ENCODE peak calls at places on chromosomes 12 and 14, in nine cellular contexts. R is lung; I is aorta; O is CD8-positive, alpha-beta T cell; B is A549; D is cardiac septum; L is Daoy; J is DMS153; P is fibroblast of lung. C is an unnamed sample.

GRCh38 chr14:94217116-94217515 is 43.0 kb downstream of the PPP4R4 start:
- DNase-seq in O (no peak), I (no peak), B (no peak), R (no peak), P (no peak), J (no peak), D (no peak), L (no peak), C (no peak)

GRCh38 chr14:20332386-20332945 is 613 bp downstream of the CCNB1IP1 start:
- DNase-seq in J (no peak), D (no peak), O (no peak), L (no peak), I (no peak), R (no peak), P (peak; percentile 11), B (no peak), C (no peak)

GRCh38 chr12:102053062-102053349 is 8.8 kb downstream of the WASHC3 start:
- DNase-seq in D (no peak), P (no peak), O (no peak), I (no peak), L (no peak), B (no peak), J (no peak), R (no peak), C (peak; percentile 64)

GRCh38 chr12:109452489-109452888 is 24.6 kb downstream of the KCTD10 start:
- DNase-seq in B (no peak), J (no peak), D (no peak), P (no peak), O (no peak), R (no peak), L (no peak), I (no peak), C (no peak)

GRCh38 chr12:121241203-121241970 is 31.5 kb downstream of the P2RX4 start:
- DNase-seq in L (no peak), B (no peak), O (peak; percentile 16), I (no peak), P (no peak), J (no peak), R (no peak), D (no peak), C (no peak)

GRCh38 chr14:82537831-82538230 is 1004.2 kb upstream of the SEL1L start:
- DNase-seq in P (no peak), J (no peak), B (no peak), O (no peak), I (no peak), L (no peak), D (no peak), R (no peak), C (no peak)

GRCh38 chr12:43676183-43676813 is 82.3 kb downstream of the PUS7L start:
- DNase-seq in D (no peak), R (no peak), B (peak; percentile 67), I (no peak), L (peak; percentile 24), J (no peak), O (no peak), P (peak; percentile 6), C (no peak)

GRCh38 chr12:22658214-22658613 is 33.2 kb downstream of the ETNK1 start:
- DNase-seq in P (peak; percentile 51), D (no peak), I (no peak), R (no peak), L (peak; percentile 46), J (no peak), B (peak; percentile 45), O (no peak), C (no peak)

GRCh38 chr12:38384816-38385491 is 68.4 kb downstream of the ALG10B start:
- DNase-seq in P (no peak), I (no peak), R (no peak), L (peak; percentile 68), D (no peak), B (peak; percentile 52), O (no peak), J (no peak), C (peak; percentile 40)

GRCh38 chr12:94875525-94875924 is 128.0 kb downstream of the NDUFA12 start:
- DNase-seq in R (no peak), I (no peak), O (no peak), B (peak; percentile 69), D (no peak), J (peak; percentile 58), L (peak; percentile 65), P (peak; percentile 28), C (no peak)

GRCh38 chr14:77024171-77024627 is 4.3 kb downstream of the IRF2BPL start:
- DNase-seq in D (no peak), P (peak; percentile 80), O (peak; percentile 40), L (peak; percentile 47), J (peak; percentile 84), R (no peak), B (peak; percentile 80), I (no peak), C (no peak)

GRCh38 chr12:29073631-29074239 is 75.3 kb upstream of the FAR2 start:
- DNase-seq in R (no peak), J (peak; percentile 19), I (no peak), O (no peak), P (peak; percentile 69), D (no peak), B (peak; percentile 51), L (peak; percentile 6), C (no peak)

GRCh38 chr12:32896438-32897275 is at the start of gene PKP2:
- DNase-seq in B (peak; percentile 49), I (peak; percentile 52), J (peak; percentile 95), D (peak; percentile 85), P (no peak), R (peak; percentile 71), O (peak; percentile 9), L (peak; percentile 72), C (peak; percentile 94)

GRCh38 chr12:532908-533565 is 73.3 kb downstream of the B4GALNT3 start:
- DNase-seq in P (no peak), B (no peak), D (no peak), R (no peak), J (no peak), L (no peak), O (no peak), I (no peak), C (peak; percentile 22)

GRCh38 chr12:19737019-19737418 is 297.7 kb downstream of the AEBP2 start:
- DNase-seq in L (no peak), B (no peak), O (no peak), R (no peak), D (no peak), P (no peak), I (no peak), J (no peak), C (no peak)

GRCh38 chr12:27619308-27619707 is 76.9 kb upstream of the REP15 start:
- DNase-seq in B (peak; percentile 78), P (peak; percentile 77), L (peak; percentile 83), D (no peak), I (no peak), J (no peak), O (no peak), R (no peak), C (no peak)

GRCh38 chr14:72894623-72895378 is 900 bp upstream of the DPF3 start:
- DNase-seq in O (peak; percentile 9), B (no peak), J (no peak), P (no peak), R (no peak), L (peak; percentile 45), D (no peak), I (no peak), C (no peak)